ENCODE peak calls at places on chromosomes 12 and 14, in seven cellular contexts. One of them, this sample, is unnamed.

GRCh38 chr12:16361142-16361783 is 13.8 kb downstream of the MGST1 start:
- DNase-seq in K562: no peak
- DNase-seq in GM12891: no peak
- DNase-seq in HCT116: no peak
- DNase-seq in GM12892: no peak
- DNase-seq in A549: no peak
- DNase-seq in NB4: no peak
- DNase-seq in this sample: no peak

GRCh38 chr12:79618848-79619404 is 71.8 kb downstream of the PAWR start:
- DNase-seq in K562: no peak
- DNase-seq in GM12891: no peak
- DNase-seq in HCT116: no peak
- DNase-seq in GM12892: no peak
- DNase-seq in A549: peak
- DNase-seq in NB4: no peak
- DNase-seq in this sample: no peak

GRCh38 chr14:64758025-64758521 is 53.8 kb downstream of the PLEKHG3 start:
- DNase-seq in K562: no peak
- DNase-seq in GM12891: no peak
- DNase-seq in HCT116: no peak
- DNase-seq in GM12892: no peak
- DNase-seq in A549: peak
- DNase-seq in NB4: no peak
- DNase-seq in this sample: no peak

GRCh38 chr12:26987634-26988424 is 26.4 kb downstream of the TM7SF3 start:
- DNase-seq in K562: no peak
- DNase-seq in GM12891: no peak
- DNase-seq in HCT116: no peak
- DNase-seq in GM12892: no peak
- DNase-seq in A549: no peak
- DNase-seq in NB4: peak
- DNase-seq in this sample: peak

GRCh38 chr14:66601932-66602578 is 94.1 kb downstream of the GPHN start:
- DNase-seq in K562: no peak
- DNase-seq in GM12891: no peak
- DNase-seq in HCT116: no peak
- DNase-seq in GM12892: no peak
- DNase-seq in A549: no peak
- DNase-seq in NB4: no peak
- DNase-seq in this sample: no peak

GRCh38 chr12:75964150-75964549 is 67.4 kb downstream of the PHLDA1 start:
- DNase-seq in K562: no peak
- DNase-seq in GM12891: no peak
- DNase-seq in HCT116: no peak
- DNase-seq in GM12892: no peak
- DNase-seq in A549: peak
- DNase-seq in NB4: peak
- DNase-seq in this sample: no peak

GRCh38 chr14:79543966-79544365 is 667.3 kb downstream of the DIO2 start:
- DNase-seq in K562: peak
- DNase-seq in GM12891: no peak
- DNase-seq in HCT116: no peak
- DNase-seq in GM12892: no peak
- DNase-seq in A549: peak
- DNase-seq in NB4: peak
- DNase-seq in this sample: peak

GRCh38 chr12:44155349-44155748 is 319.5 kb downstream of the TMEM117 start:
- DNase-seq in K562: no peak
- DNase-seq in GM12891: no peak
- DNase-seq in HCT116: no peak
- DNase-seq in GM12892: no peak
- DNase-seq in A549: no peak
- DNase-seq in NB4: no peak
- DNase-seq in this sample: no peak

GRCh38 chr14:94386085-94387031 is 2.0 kb downstream of the SERPINA1 start:
- DNase-seq in K562: no peak
- DNase-seq in GM12891: no peak
- DNase-seq in HCT116: no peak
- DNase-seq in GM12892: no peak
- DNase-seq in A549: no peak
- DNase-seq in NB4: no peak
- DNase-seq in this sample: no peak

GRCh38 chr14:21840765-21841164 is 167.1 kb upstream of the OR4E1 start:
- DNase-seq in K562: no peak
- DNase-seq in GM12891: no peak
- DNase-seq in HCT116: peak
- DNase-seq in GM12892: no peak
- DNase-seq in A549: peak
- DNase-seq in NB4: no peak
- DNase-seq in this sample: no peak

GRCh38 chr12:85301054-85301453 is 21.0 kb downstream of the ALX1 start:
- DNase-seq in K562: no peak
- DNase-seq in GM12891: no peak
- DNase-seq in HCT116: no peak
- DNase-seq in GM12892: no peak
- DNase-seq in A549: no peak
- DNase-seq in NB4: no peak
- DNase-seq in this sample: no peak

GRCh38 chr12:93380480-93381121 is 2.9 kb downstream of the NUDT4 start:
- DNase-seq in K562: no peak
- DNase-seq in GM12891: no peak
- DNase-seq in HCT116: no peak
- DNase-seq in GM12892: no peak
- DNase-seq in A549: peak
- DNase-seq in NB4: peak
- DNase-seq in this sample: peak

GRCh38 chr14:71105177-71105576 is 197.9 kb downstream of the PCNX1 start:
- DNase-seq in K562: no peak
- DNase-seq in GM12891: no peak
- DNase-seq in HCT116: no peak
- DNase-seq in GM12892: no peak
- DNase-seq in A549: no peak
- DNase-seq in NB4: no peak
- DNase-seq in this sample: no peak

GRCh38 chr12:6377667-6377994 is 2.3 kb upstream of the SCNN1A start:
- DNase-seq in K562: no peak
- DNase-seq in GM12891: no peak
- DNase-seq in HCT116: no peak
- DNase-seq in GM12892: no peak
- DNase-seq in A549: peak
- DNase-seq in NB4: no peak
- DNase-seq in this sample: no peak

GRCh38 chr12:115922952-115923564 is 354.4 kb downstream of the MED13L start:
- DNase-seq in K562: no peak
- DNase-seq in GM12891: no peak
- DNase-seq in HCT116: no peak
- DNase-seq in GM12892: no peak
- DNase-seq in A549: peak
- DNase-seq in NB4: peak
- DNase-seq in this sample: peak

GRCh38 chr14:103846008-103846568 is 1.3 kb downstream of the PPP1R13B start:
- DNase-seq in K562: no peak
- DNase-seq in GM12891: no peak
- DNase-seq in HCT116: no peak
- DNase-seq in GM12892: no peak
- DNase-seq in A549: no peak
- DNase-seq in NB4: no peak
- DNase-seq in this sample: no peak

GRCh38 chr14:103847439-103847953 is at the start of gene PPP1R13B:
- DNase-seq in K562: peak
- DNase-seq in GM12891: peak
- DNase-seq in HCT116: peak
- DNase-seq in GM12892: peak
- DNase-seq in A549: peak
- DNase-seq in NB4: peak
- DNase-seq in this sample: peak

GRCh38 chr14:103845327-103845726 is 2.0 kb downstream of the PPP1R13B start:
- DNase-seq in K562: no peak
- DNase-seq in GM12891: no peak
- DNase-seq in HCT116: no peak
- DNase-seq in GM12892: no peak
- DNase-seq in A549: no peak
- DNase-seq in NB4: no peak
- DNase-seq in this sample: no peak

GRCh38 chr14:103847954-103848719 is 762 bp upstream of the PPP1R13B start:
- DNase-seq in K562: peak
- DNase-seq in GM12891: no peak
- DNase-seq in HCT116: no peak
- DNase-seq in GM12892: no peak
- DNase-seq in A549: no peak
- DNase-seq in NB4: no peak
- DNase-seq in this sample: no peak

GRCh38 chr14:103846569-103847438 is 571 bp downstream of the PPP1R13B start:
- DNase-seq in K562: peak
- DNase-seq in GM12891: peak
- DNase-seq in HCT116: no peak
- DNase-seq in GM12892: no peak
- DNase-seq in A549: no peak
- DNase-seq in NB4: no peak
- DNase-seq in this sample: no peak
- TF ChIP-seq POLR2A in K562: no peak
- TF ChIP-seq POLR2A in GM12891: no peak
- TF ChIP-seq POLR2A in HCT116: no peak
- TF ChIP-seq POLR2A in GM12892: no peak
- TF ChIP-seq POLR2A in A549: no peak
- TF ChIP-seq POLR2A in NB4: no peak
- TF ChIP-seq POLR2A in this sample: no peak

DNA sequence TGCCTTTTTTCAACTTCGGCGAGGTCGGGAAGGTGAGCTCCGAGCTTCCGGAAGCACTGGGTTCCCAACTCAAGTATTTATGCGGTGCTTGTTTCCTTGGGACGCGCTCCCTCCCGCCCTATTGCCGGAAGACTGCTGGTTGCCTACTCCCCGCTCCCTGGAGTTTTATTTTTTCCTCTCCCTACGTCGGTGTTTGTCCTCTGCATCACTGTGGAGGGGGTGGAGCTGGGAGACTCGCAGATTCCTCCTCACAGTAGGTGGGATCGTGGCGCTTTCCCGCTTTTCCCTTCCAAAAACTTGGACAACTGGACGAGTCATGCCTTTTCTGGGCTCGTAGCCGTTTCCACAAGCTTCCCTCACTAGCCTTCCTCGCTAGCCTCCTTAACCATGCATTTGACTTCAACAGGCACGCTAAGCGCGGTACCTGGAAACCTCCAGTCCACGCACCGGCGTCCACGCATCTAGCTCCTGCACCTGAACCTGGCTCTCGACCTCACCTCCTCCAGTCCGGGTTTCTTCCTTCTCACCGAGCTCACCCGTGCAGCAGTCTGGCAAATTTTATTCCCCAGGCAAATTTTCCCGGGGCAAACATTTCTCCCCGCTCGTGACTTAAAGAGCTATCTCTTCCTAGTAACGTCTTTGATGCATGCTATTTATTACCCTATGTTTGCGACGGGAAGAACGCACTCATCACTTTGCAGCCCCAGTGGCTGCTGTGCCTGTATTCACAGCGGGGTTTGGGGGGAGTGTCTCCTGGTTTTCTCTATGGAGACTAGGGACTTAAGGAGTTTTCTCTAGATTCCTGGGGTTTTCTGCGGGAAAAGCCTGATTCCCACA is at the start of gene AVPR1A:
- DNase-seq in K562: no peak
- DNase-seq in GM12891: peak
- DNase-seq in HCT116: no peak
- DNase-seq in GM12892: no peak
- DNase-seq in A549: peak
- DNase-seq in NB4: no peak
- DNase-seq in this sample: peak
- TF ChIP-seq POLR2A in K562: no peak
- TF ChIP-seq POLR2A in GM12891: no peak
- TF ChIP-seq POLR2A in HCT116: no peak
- TF ChIP-seq POLR2A in GM12892: no peak
- TF ChIP-seq POLR2A in A549: no peak
- TF ChIP-seq POLR2A in NB4: no peak
- TF ChIP-seq POLR2A in this sample: no peak

DNA sequence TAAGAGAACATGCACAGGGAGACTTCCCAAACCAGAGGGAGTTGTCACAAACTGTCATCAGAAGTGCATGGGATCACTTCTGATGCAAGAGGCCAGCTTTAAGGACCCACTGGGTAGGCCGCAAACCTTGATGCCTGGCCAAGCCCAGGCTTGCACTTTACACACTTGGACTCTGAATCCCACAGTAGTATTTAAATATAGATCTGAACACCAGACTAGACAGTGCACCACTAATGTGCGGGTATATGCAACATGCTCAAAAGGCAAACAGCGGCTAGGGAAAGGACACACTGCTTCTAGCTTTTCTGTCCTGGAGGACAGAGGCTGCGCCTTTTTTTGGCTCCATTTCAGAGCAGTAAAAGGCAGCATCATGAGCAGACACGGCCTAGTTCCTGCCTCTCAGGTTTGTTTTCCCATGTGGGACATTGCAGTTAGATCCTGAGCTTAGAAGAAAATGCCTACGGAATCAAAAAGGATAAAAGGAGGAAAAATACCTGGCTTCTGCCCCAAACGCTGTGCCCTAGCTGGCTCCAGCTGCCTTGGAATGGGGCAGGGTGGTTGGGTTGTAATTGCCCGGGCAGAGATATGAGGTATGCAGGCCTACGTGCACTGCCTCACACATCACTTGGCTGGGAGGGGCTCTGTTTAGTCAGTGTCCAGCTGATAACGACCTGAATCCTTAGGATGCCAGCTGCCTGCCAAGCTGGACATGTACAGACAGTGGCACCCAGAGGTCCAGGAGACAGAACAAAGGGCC is 84.5 kb upstream of the EGLN3 start:
- DNase-seq in K562: no peak
- DNase-seq in GM12891: no peak
- DNase-seq in HCT116: no peak
- DNase-seq in GM12892: no peak
- DNase-seq in A549: peak
- DNase-seq in NB4: no peak
- DNase-seq in this sample: no peak
- TF ChIP-seq POLR2A in K562: no peak
- TF ChIP-seq POLR2A in GM12891: no peak
- TF ChIP-seq POLR2A in HCT116: no peak
- TF ChIP-seq POLR2A in GM12892: no peak
- TF ChIP-seq POLR2A in A549: no peak
- TF ChIP-seq POLR2A in NB4: no peak
- TF ChIP-seq POLR2A in this sample: no peak

GRCh38 chr12:124913474-124914391 is 717 bp downstream of the UBC start:
- DNase-seq in K562: peak
- DNase-seq in GM12891: peak
- DNase-seq in HCT116: no peak
- DNase-seq in GM12892: peak
- DNase-seq in A549: peak
- DNase-seq in NB4: peak
- DNase-seq in this sample: no peak

GRCh38 chr12:124906606-124907261 is 7.7 kb downstream of the UBC start:
- DNase-seq in K562: peak
- DNase-seq in GM12891: peak
- DNase-seq in HCT116: peak
- DNase-seq in GM12892: no peak
- DNase-seq in A549: peak
- DNase-seq in NB4: peak
- DNase-seq in this sample: no peak

GRCh38 chr12:124910561-124911478 is 3.6 kb downstream of the UBC start:
- DNase-seq in K562: no peak
- DNase-seq in GM12891: no peak
- DNase-seq in HCT116: no peak
- DNase-seq in GM12892: no peak
- DNase-seq in A549: peak
- DNase-seq in NB4: peak
- DNase-seq in this sample: no peak

GRCh38 chr12:124914392-124915248 is at the start of gene UBC:
- DNase-seq in K562: peak
- DNase-seq in GM12891: peak
- DNase-seq in HCT116: peak
- DNase-seq in GM12892: peak
- DNase-seq in A549: peak
- DNase-seq in NB4: peak
- DNase-seq in this sample: no peak

GRCh38 chr12:124909831-124910560 is 4.5 kb downstream of the UBC start:
- DNase-seq in K562: no peak
- DNase-seq in GM12891: no peak
- DNase-seq in HCT116: no peak
- DNase-seq in GM12892: no peak
- DNase-seq in A549: peak
- DNase-seq in NB4: peak
- DNase-seq in this sample: no peak
- TF ChIP-seq POLR2A in K562: no peak
- TF ChIP-seq POLR2A in GM12891: peak
- TF ChIP-seq POLR2A in HCT116: no peak
- TF ChIP-seq POLR2A in GM12892: peak
- TF ChIP-seq POLR2A in A549: peak
- TF ChIP-seq POLR2A in NB4: no peak
- TF ChIP-seq POLR2A in this sample: no peak

This sample was measured in erythroblast.